ENCODE peak calls at places on chromosomes 1 and 21, in nine cellular contexts. One of them, this sample, is unnamed.
A peak's percentile ranks its signal among the peaks of the same experiment; 100 is the strongest.

GRCh38 chr1:243325305-243325890 is 69.6 kb downstream of the SDCCAG8 start:
- DNase-seq in small intestine: peak; percentile 54
- DNase-seq in upper lobe of right lung: no peak
- DNase-seq in transverse colon: no peak
- DNase-seq in right lobe of liver: no peak
- DNase-seq in GM12865: peak; percentile 66
- DNase-seq in tibial artery: no peak
- DNase-seq in heart left ventricle: no peak
- DNase-seq in GM23248: peak; percentile 66
- DNase-seq in this sample: no peak

GRCh38 chr21:21631961-21632360 is 633.8 kb downstream of the NCAM2 start:
- DNase-seq in GM23248: peak; percentile 62
- DNase-seq in right lobe of liver: no peak
- DNase-seq in upper lobe of right lung: no peak
- DNase-seq in heart left ventricle: no peak
- DNase-seq in tibial artery: no peak
- DNase-seq in GM12865: no peak
- DNase-seq in transverse colon: no peak
- DNase-seq in small intestine: peak; percentile 10
- DNase-seq in this sample: no peak

GRCh38 chr1:102861247-102861646 is 247.1 kb downstream of the COL11A1 start:
- DNase-seq in heart left ventricle: no peak
- DNase-seq in transverse colon: no peak
- DNase-seq in upper lobe of right lung: no peak
- DNase-seq in small intestine: no peak
- DNase-seq in GM12865: no peak
- DNase-seq in tibial artery: no peak
- DNase-seq in GM23248: peak; percentile 38
- DNase-seq in right lobe of liver: no peak
- DNase-seq in this sample: no peak

GRCh38 chr1:97366986-97367385 is 553.8 kb downstream of the DPYD start:
- DNase-seq in small intestine: no peak
- DNase-seq in tibial artery: no peak
- DNase-seq in heart left ventricle: no peak
- DNase-seq in right lobe of liver: no peak
- DNase-seq in GM12865: no peak
- DNase-seq in GM23248: no peak
- DNase-seq in transverse colon: no peak
- DNase-seq in upper lobe of right lung: no peak
- DNase-seq in this sample: no peak

GRCh38 chr1:32972814-32973428 is 8.3 kb upstream of the RNF19B start:
- DNase-seq in upper lobe of right lung: peak; percentile 90
- DNase-seq in small intestine: peak; percentile 46
- DNase-seq in transverse colon: peak; percentile 43
- DNase-seq in tibial artery: peak; percentile 80
- DNase-seq in right lobe of liver: no peak
- DNase-seq in heart left ventricle: peak; percentile 75
- DNase-seq in GM23248: peak; percentile 63
- DNase-seq in GM12865: no peak
- DNase-seq in this sample: peak; percentile 69

GRCh38 chr1:46401964-46402626 is 8.0 kb downstream of the FAAH start:
- DNase-seq in heart left ventricle: no peak
- DNase-seq in upper lobe of right lung: peak; percentile 92
- DNase-seq in GM23248: peak; percentile 97
- DNase-seq in transverse colon: peak; percentile 87
- DNase-seq in GM12865: no peak
- DNase-seq in small intestine: peak; percentile 91
- DNase-seq in tibial artery: peak; percentile 90
- DNase-seq in right lobe of liver: peak; percentile 86
- DNase-seq in this sample: peak; percentile 93

GRCh38 chr1:172390620-172391491 is 29.6 kb upstream of the C1orf105 start:
- DNase-seq in tibial artery: peak; percentile 65
- DNase-seq in GM23248: peak; percentile 81
- DNase-seq in upper lobe of right lung: no peak
- DNase-seq in heart left ventricle: peak; percentile 57
- DNase-seq in transverse colon: peak; percentile 26
- DNase-seq in GM12865: peak; percentile 97
- DNase-seq in small intestine: no peak
- DNase-seq in right lobe of liver: peak; percentile 52
- DNase-seq in this sample: no peak

GRCh38 chr21:29311802-29312201 is 13.1 kb downstream of the BACH1 start:
- DNase-seq in small intestine: no peak
- DNase-seq in tibial artery: no peak
- DNase-seq in upper lobe of right lung: no peak
- DNase-seq in GM23248: no peak
- DNase-seq in right lobe of liver: no peak
- DNase-seq in heart left ventricle: no peak
- DNase-seq in transverse colon: no peak
- DNase-seq in GM12865: no peak
- DNase-seq in this sample: no peak

GRCh38 chr1:160117709-160118183 is 2.2 kb downstream of the ATP1A2 start:
- DNase-seq in transverse colon: peak; percentile 22
- DNase-seq in upper lobe of right lung: no peak
- DNase-seq in GM12865: no peak
- DNase-seq in small intestine: no peak
- DNase-seq in heart left ventricle: no peak
- DNase-seq in tibial artery: peak; percentile 91
- DNase-seq in GM23248: peak; percentile 58
- DNase-seq in right lobe of liver: no peak
- DNase-seq in this sample: no peak

GRCh38 chr1:160117300-160117699 is 1.7 kb downstream of the ATP1A2 start:
- DNase-seq in right lobe of liver: no peak
- DNase-seq in heart left ventricle: no peak
- DNase-seq in small intestine: no peak
- DNase-seq in tibial artery: no peak
- DNase-seq in GM12865: no peak
- DNase-seq in GM23248: peak; percentile 22
- DNase-seq in transverse colon: no peak
- DNase-seq in upper lobe of right lung: no peak
- DNase-seq in this sample: no peak

GRCh38 chr1:160120797-160121196 is 5.2 kb downstream of the ATP1A2 start:
- DNase-seq in GM12865: no peak
- DNase-seq in upper lobe of right lung: no peak
- DNase-seq in small intestine: no peak
- DNase-seq in tibial artery: no peak
- DNase-seq in transverse colon: no peak
- DNase-seq in GM23248: no peak
- DNase-seq in right lobe of liver: no peak
- DNase-seq in heart left ventricle: no peak
- DNase-seq in this sample: no peak

GRCh38 chr1:160116277-160117147 is 953 bp downstream of the ATP1A2 start:
- DNase-seq in heart left ventricle: no peak
- DNase-seq in transverse colon: no peak
- DNase-seq in right lobe of liver: no peak
- DNase-seq in small intestine: no peak
- DNase-seq in tibial artery: peak; percentile 82
- DNase-seq in upper lobe of right lung: no peak
- DNase-seq in GM23248: peak; percentile 46
- DNase-seq in GM12865: no peak
- DNase-seq in this sample: no peak

DNA sequence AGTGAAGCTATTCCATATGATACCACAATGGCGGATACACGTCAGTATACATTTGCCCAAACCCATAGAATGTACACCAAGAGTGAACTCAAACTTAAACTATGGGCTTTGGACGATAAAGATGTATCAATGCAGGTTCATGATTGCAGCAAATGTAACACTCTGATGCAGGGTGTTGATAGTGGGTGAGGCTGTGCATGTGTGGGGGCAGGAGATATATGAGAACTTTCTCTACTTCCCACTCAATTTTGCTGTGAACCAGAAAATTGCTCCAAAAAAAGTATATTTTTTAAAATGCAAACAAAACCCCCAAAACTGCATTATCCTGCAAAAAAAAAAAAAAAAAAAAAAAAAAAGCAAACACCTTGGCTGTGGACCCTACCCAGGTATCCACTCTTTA is 3.4 kb downstream of the ATP1A2 start:
- DNase-seq in transverse colon: no peak
- DNase-seq in heart left ventricle: no peak
- DNase-seq in small intestine: no peak
- DNase-seq in GM23248: no peak
- DNase-seq in GM12865: no peak
- DNase-seq in right lobe of liver: no peak
- DNase-seq in upper lobe of right lung: no peak
- DNase-seq in tibial artery: no peak
- DNase-seq in this sample: no peak
- H3K4me3 ChIP-seq in transverse colon: no peak overlapping the region
- H3K4me3 ChIP-seq in heart left ventricle: no peak overlapping the region
- H3K4me3 ChIP-seq in small intestine: no peak overlapping the region
- H3K4me3 ChIP-seq in GM23248: no peak overlapping the region
- H3K4me3 ChIP-seq in GM12865: no peak overlapping the region
- H3K4me3 ChIP-seq in right lobe of liver: no peak overlapping the region
- H3K4me3 ChIP-seq in upper lobe of right lung: no peak overlapping the region
- H3K4me3 ChIP-seq in tibial artery: no peak overlapping the region
- H3K4me3 ChIP-seq in this sample: no peak overlapping the region

DNA sequence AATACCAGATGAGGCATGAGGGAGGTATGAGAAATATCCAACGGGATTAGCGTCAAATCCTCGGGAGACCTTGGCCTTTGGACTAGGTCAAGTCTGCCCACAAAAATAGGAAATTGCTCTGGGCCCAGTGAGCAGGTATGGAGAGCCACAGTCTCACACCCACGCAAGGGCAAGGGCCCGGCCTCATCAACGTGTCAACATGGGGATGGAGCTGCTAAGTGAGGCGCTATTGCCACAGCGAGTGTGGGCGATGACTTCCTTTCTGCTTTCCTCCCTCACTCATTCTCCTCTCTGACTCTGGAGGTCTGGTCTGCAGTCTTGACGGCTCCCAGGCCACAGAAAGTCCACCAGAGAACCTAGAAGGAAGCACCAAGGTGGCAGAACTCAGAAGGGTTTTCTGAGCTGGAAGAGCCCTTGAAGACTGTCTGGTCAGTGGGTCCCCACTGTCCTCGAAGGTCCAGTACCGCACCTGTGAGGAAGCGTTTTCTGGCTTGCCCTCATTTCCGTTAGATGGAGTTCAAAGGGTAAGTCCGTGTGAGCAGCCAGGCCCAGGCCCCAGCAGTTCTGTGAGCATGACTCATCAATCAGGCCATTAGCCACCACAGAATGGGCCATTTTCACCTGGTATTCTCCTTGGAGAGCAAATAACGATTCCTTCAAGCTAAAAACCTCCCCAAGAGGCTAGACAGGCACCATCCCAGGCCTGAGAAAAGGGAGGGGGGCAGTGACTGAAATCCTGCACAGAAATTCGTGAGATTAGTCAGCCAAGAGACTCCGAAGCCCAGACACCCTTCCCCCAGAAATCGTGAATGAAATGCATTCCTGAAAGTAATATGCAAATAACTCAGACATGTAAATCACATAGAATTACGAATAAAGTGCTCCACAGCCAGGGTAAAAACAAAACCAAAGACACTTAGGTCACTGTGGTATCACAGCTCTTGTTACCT is 66.2 kb downstream of the BCAR3 start:
- DNase-seq in transverse colon: peak; percentile 28
- DNase-seq in GM12865: peak; percentile 89
- DNase-seq in tibial artery: no peak
- DNase-seq in small intestine: peak; percentile 66
- DNase-seq in GM23248: peak; percentile 89
- DNase-seq in upper lobe of right lung: no peak
- DNase-seq in heart left ventricle: no peak
- DNase-seq in right lobe of liver: peak; percentile 60
- DNase-seq in this sample: no peak
- H3K4me3 ChIP-seq in transverse colon: no peak overlapping the region
- H3K4me3 ChIP-seq in GM12865: no peak overlapping the region
- H3K4me3 ChIP-seq in tibial artery: no peak overlapping the region
- H3K4me3 ChIP-seq in small intestine: no peak overlapping the region
- H3K4me3 ChIP-seq in GM23248: peak overlapping the region; percentile 21
- H3K4me3 ChIP-seq in upper lobe of right lung: no peak overlapping the region
- H3K4me3 ChIP-seq in heart left ventricle: no peak overlapping the region
- H3K4me3 ChIP-seq in right lobe of liver: no peak overlapping the region
- H3K4me3 ChIP-seq in this sample: no peak overlapping the region

GRCh38 chr1:182242641-182243040 is 148.9 kb downstream of the GLUL start:
- DNase-seq in tibial artery: no peak
- DNase-seq in heart left ventricle: no peak
- DNase-seq in right lobe of liver: no peak
- DNase-seq in GM12865: no peak
- DNase-seq in transverse colon: no peak
- DNase-seq in small intestine: no peak
- DNase-seq in GM23248: no peak
- DNase-seq in upper lobe of right lung: no peak
- DNase-seq in this sample: no peak
- H3K4me3 ChIP-seq in tibial artery: no peak overlapping the region
- H3K4me3 ChIP-seq in heart left ventricle: no peak overlapping the region
- H3K4me3 ChIP-seq in right lobe of liver: no peak overlapping the region
- H3K4me3 ChIP-seq in GM12865: no peak overlapping the region
- H3K4me3 ChIP-seq in transverse colon: no peak overlapping the region
- H3K4me3 ChIP-seq in small intestine: no peak overlapping the region
- H3K4me3 ChIP-seq in GM23248: no peak overlapping the region
- H3K4me3 ChIP-seq in upper lobe of right lung: no peak overlapping the region
- H3K4me3 ChIP-seq in this sample: no peak overlapping the region

GRCh38 chr1:2789986-2790581 is 11.4 kb downstream of the TTC34 start:
- DNase-seq in GM12865: no peak
- DNase-seq in right lobe of liver: peak; percentile 23
- DNase-seq in upper lobe of right lung: peak; percentile 51
- DNase-seq in tibial artery: peak; percentile 56
- DNase-seq in small intestine: no peak
- DNase-seq in transverse colon: no peak
- DNase-seq in heart left ventricle: peak; percentile 60
- DNase-seq in GM23248: no peak
- DNase-seq in this sample: no peak

GRCh38 chr1:2788506-2789163 is 12.9 kb downstream of the TTC34 start:
- DNase-seq in tibial artery: peak; percentile 39
- DNase-seq in upper lobe of right lung: peak; percentile 44
- DNase-seq in right lobe of liver: peak; percentile 33
- DNase-seq in GM23248: no peak
- DNase-seq in small intestine: no peak
- DNase-seq in GM12865: no peak
- DNase-seq in transverse colon: no peak
- DNase-seq in heart left ventricle: peak; percentile 41
- DNase-seq in this sample: no peak

GRCh38 chr1:2791027-2791760 is 10.3 kb downstream of the TTC34 start:
- DNase-seq in upper lobe of right lung: peak; percentile 21
- DNase-seq in heart left ventricle: peak; percentile 54
- DNase-seq in transverse colon: no peak
- DNase-seq in GM23248: no peak
- DNase-seq in small intestine: no peak
- DNase-seq in right lobe of liver: no peak
- DNase-seq in tibial artery: peak; percentile 34
- DNase-seq in GM12865: no peak
- DNase-seq in this sample: no peak

GRCh38 chr1:2787163-2787911 is 14.2 kb downstream of the TTC34 start:
- DNase-seq in heart left ventricle: peak; percentile 31
- DNase-seq in small intestine: no peak
- DNase-seq in tibial artery: peak; percentile 51
- DNase-seq in upper lobe of right lung: peak; percentile 61
- DNase-seq in GM12865: no peak
- DNase-seq in GM23248: no peak
- DNase-seq in transverse colon: no peak
- DNase-seq in right lobe of liver: peak; percentile 39
- DNase-seq in this sample: no peak

DNA sequence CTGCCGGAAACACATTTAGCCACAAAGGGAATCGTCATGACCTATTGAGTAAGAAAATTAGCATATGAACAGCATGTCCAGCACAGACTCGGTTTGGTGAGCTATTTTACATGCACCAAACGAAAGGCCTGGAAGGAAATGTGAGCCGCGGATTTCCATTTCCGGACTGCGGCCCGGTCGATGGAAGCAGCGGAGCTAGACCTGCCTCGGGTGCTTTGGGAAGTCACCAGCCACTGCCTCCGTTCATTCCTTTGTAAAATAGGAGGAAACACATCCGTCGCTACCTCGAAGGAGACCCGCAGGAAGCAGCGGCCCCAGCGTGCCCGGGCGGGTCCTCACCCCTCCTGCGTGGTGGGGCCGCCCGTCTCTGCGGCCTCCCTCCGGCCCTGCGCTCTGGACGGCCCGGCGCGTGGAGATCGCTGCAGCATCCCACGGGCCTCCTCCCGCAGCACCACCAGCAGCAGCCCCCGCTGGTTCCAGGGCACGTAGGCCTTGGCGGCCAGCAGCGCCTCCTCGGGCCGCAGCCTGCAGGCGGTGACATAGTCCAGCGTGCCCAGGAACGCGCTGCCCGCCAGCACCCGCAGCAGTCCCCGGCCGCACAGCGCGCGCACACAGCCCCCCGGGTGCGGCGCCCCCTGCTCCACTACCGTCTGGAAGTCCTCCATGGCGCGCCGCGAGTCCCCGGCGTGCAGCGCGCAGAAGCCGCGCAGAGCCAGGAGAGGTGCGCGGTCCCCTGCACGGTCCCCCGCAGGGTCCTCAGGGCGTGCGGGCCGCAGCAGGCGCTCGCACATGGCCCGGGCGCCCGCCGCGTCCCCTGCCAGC is 12.1 kb downstream of the TTC34 start:
- DNase-seq in upper lobe of right lung: peak; percentile 51
- DNase-seq in GM12865: no peak
- DNase-seq in heart left ventricle: peak; percentile 17
- DNase-seq in small intestine: no peak
- DNase-seq in tibial artery: peak; percentile 35
- DNase-seq in GM23248: no peak
- DNase-seq in right lobe of liver: peak; percentile 24
- DNase-seq in transverse colon: no peak
- DNase-seq in this sample: peak; percentile 43
- H3K4me3 ChIP-seq in upper lobe of right lung: no peak overlapping the region
- H3K4me3 ChIP-seq in GM12865: no peak overlapping the region
- H3K4me3 ChIP-seq in heart left ventricle: no peak overlapping the region
- H3K4me3 ChIP-seq in small intestine: no peak overlapping the region
- H3K4me3 ChIP-seq in tibial artery: no peak overlapping the region
- H3K4me3 ChIP-seq in GM23248: no peak overlapping the region
- H3K4me3 ChIP-seq in right lobe of liver: no peak overlapping the region
- H3K4me3 ChIP-seq in transverse colon: no peak overlapping the region
- H3K4me3 ChIP-seq in this sample: no peak overlapping the region